ENCODE peak calls at places on chromosomes 7 and 10, in ten cellular contexts. O is heart left ventricle, B is tibial artery, K is choroid plexus epithelial cell, T is NB4, M is GM12865, Z is mammary epithelial cell, C is upper lobe of left lung, A is cardiac muscle cell, S is AG10803. G is an unnamed sample.

GRCh38 chr10:7260412-7260900 is 150.4 kb downstream of the SFMBT2 start:
- DNase-seq in M (peak; percentile 81), S (peak; percentile 89), C (peak; percentile 55), Z (peak; percentile 53), A (peak; percentile 98), B (peak; percentile 77), K (peak; percentile 82), T (peak; percentile 95), O (peak; percentile 73), G (peak; percentile 91)

GRCh38 chr7:155489862-155490696 is 32.1 kb downstream of the EN2 start:
- DNase-seq in A (peak; percentile 21), Z (no peak), B (no peak), C (no peak), O (no peak), K (no peak), T (no peak), S (peak; percentile 20), M (no peak), G (peak; percentile 13)

GRCh38 chr7:94620703-94621118 is 35.2 kb downstream of the SGCE start:
- DNase-seq in S (peak; percentile 92), B (peak; percentile 81), M (peak; percentile 92), Z (peak; percentile 99), A (peak; percentile 90), T (peak; percentile 86), C (peak; percentile 70), O (peak; percentile 77), K (peak; percentile 88), G (peak; percentile 94)

GRCh38 chr10:67086324-67087139 is 160.7 kb downstream of the LRRTM3 start:
- DNase-seq in T (no peak), C (no peak), M (no peak), S (no peak), B (no peak), Z (no peak), K (no peak), O (no peak), A (no peak), G (no peak)

GRCh38 chr7:8938036-8938435 is 504.6 kb downstream of the NXPH1 start:
- DNase-seq in A (no peak), S (no peak), C (peak; percentile 23), B (no peak), O (no peak), Z (no peak), M (no peak), K (no peak), T (no peak), G (no peak)

GRCh38 chr10:97683556-97684357 is 3.3 kb downstream of the AVPI1 start:
- DNase-seq in K (peak; percentile 62), O (no peak), C (peak; percentile 41), T (peak; percentile 58), Z (peak; percentile 74), B (peak; percentile 44), S (peak; percentile 56), A (peak; percentile 50), M (no peak), G (peak; percentile 55)

GRCh38 chr10:7507887-7508726 is 97.3 kb upstream of the SFMBT2 start:
- DNase-seq in S (no peak), B (no peak), O (no peak), C (no peak), A (no peak), T (peak; percentile 18), K (no peak), Z (no peak), M (peak; percentile 59), G (no peak)

GRCh38 chr7:101154693-101155102 is 422 bp downstream of the AP1S1 start:
- DNase-seq in K (no peak), M (no peak), C (no peak), Z (no peak), A (no peak), O (no peak), S (no peak), B (no peak), T (no peak), G (no peak)

GRCh38 chr10:78851652-78852051 is 217.1 kb upstream of the ZMIZ1 start:
- DNase-seq in C (peak; percentile 19), Z (no peak), B (no peak), S (peak; percentile 91), A (no peak), O (no peak), K (no peak), T (no peak), M (no peak), G (no peak)

GRCh38 chr10:86339226-86339865 is 27.2 kb downstream of the GRID1 start:
- DNase-seq in Z (no peak), B (no peak), S (no peak), O (no peak), K (no peak), C (no peak), T (no peak), M (no peak), A (no peak), G (no peak)

GRCh38 chr7:27196287-27196739 is 3.6 kb downstream of the HOXA13 start:
- DNase-seq in S (peak; percentile 70), A (peak; percentile 81), C (peak; percentile 79), K (peak; percentile 84), M (peak; percentile 82), T (peak; percentile 94), O (peak; percentile 69), B (peak; percentile 89), Z (peak; percentile 37), G (peak; percentile 83)

GRCh38 chr10:6423004-6423403 is 157.1 kb downstream of the PRKCQ start:
- DNase-seq in B (no peak), O (no peak), K (no peak), M (no peak), S (no peak), T (no peak), C (no peak), Z (peak; percentile 83), A (no peak), G (no peak)

DNA sequence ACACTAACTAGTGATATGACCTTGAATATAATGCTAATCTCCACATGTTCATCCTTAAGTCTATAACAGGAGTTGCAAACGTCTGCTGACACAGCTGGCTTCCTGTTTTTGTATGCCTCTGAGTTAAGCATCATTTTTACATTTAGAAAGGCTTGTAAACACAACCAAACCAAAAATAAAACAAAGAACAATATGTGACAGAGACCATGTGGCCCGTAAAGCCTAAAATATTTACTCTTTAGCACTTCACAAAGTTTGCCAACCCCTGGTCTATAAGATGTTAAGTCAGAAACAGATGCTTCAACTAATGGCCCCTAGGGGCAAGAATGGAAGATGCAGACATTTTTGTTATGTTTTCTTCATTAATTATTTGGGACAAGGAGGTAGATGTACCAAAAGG is 109.3 kb downstream of the CPEB3 start:
- DNase-seq in Z (no peak), M (peak; percentile 49), B (no peak), A (peak; percentile 11), C (no peak), O (no peak), K (peak; percentile 30), T (peak; percentile 11), S (no peak), G (no peak)
- TF ChIP-seq CTCF in Z (peak; percentile 17), M (peak; percentile 7), B (no peak), A (peak; percentile 31), C (peak; percentile 17), O (no peak), K (peak; percentile 53), T (no peak), S (peak; percentile 35), G (peak; percentile 28)

DNA sequence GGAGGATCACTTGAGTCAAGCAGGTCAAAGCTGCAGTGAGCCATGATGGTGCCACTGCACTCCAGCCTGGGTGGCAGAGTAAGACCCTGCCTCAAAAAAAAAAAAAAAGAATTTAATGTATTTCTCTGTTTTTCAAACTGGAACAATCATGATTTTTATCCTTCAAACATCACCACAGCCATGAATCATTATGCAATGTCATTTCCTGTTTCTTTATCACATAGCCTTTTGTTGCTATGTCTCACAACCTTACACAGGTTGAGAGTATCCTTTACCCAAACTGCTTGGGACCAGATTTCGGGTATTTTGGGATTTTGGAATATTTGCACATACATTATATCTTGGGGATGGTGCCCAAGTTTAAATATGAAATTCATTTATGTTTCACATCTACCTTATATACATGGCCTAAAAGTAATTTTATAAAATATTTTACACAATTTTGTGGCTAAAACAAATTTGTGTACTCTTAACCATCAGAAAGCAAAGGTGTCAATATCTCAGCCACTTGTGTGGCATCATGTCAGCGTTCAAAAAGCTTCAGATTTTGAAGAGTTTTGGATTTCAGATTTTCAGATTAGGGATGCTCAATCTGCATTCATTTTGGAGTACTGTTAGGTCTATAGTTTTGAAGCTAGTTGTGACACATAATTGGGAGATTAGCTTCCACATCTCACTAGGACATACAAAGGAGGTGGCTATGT is 8.2 kb downstream of the NT5C3A start:
- DNase-seq in B (no peak), K (no peak), C (no peak), T (peak; percentile 60), M (no peak), Z (peak; percentile 37), A (no peak), O (no peak), S (no peak), G (no peak)
- H3K4me3 ChIP-seq in B (no peak overlapping the region), K (no peak overlapping the region), C (no peak overlapping the region), T (no peak overlapping the region), M (no peak overlapping the region), Z (no peak overlapping the region), A (no peak overlapping the region), O (no peak overlapping the region), S (no peak overlapping the region), G (no peak overlapping the region)

DNA sequence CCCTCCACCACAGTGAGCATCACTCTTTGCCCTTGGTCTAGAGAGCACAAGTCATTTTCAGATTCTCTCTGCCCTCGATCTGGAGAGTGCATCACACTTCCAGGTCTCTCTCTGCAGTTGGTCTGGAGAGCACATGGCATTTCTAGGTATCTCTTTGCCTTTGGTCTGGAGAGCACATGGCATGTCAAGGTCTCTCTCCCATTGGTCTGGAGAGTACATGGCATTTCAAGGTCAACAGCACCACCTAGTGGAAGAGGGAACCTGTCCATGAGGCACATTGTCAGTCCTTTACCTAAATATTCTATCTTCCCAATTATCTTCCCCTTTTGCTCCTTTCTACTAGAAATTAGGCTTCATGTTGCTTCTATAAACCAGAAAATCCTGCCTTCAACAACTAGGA is 1139.4 kb downstream of the XPNPEP1 start:
- DNase-seq in S (peak; percentile 54), T (peak; percentile 77), K (peak; percentile 88), O (no peak), A (peak; percentile 56), Z (peak; percentile 27), C (peak; percentile 31), B (no peak), M (peak; percentile 83), G (peak; percentile 53)
- TF ChIP-seq CTCF in S (peak; percentile 42), T (peak; percentile 57), K (peak; percentile 68), O (no peak), A (peak; percentile 38), Z (peak; percentile 47), C (peak; percentile 65), B (no peak), M (peak; percentile 66), G (peak; percentile 37)

GRCh38 chr10:75395955-75396860 is 5.4 kb downstream of the ZNF503 start:
- DNase-seq in S (peak; percentile 33), A (peak; percentile 48), Z (peak; percentile 56), T (no peak), M (no peak), C (no peak), K (no peak), O (peak; percentile 14), B (no peak), G (peak; percentile 45)
- H3K4me3 ChIP-seq in S (peak overlapping the region; percentile 99), A (peak overlapping the region; percentile 97), Z (peak overlapping the region; percentile 63), T (no peak overlapping the region), M (no peak overlapping the region), C (peak overlapping the region; percentile 86), K (peak overlapping the region; percentile 46), O (peak overlapping the region; percentile 96), B (peak overlapping the region; percentile 40), G (peak overlapping the region; percentile 99)